ENCODE peak calls at places on chromosomes 4 and X, in four cellular contexts. H is adrenal gland, U is esophagus squamous epithelium, D is tibial nerve. M is an unnamed sample.

GRCh38 chrX:7316280-7316679 is 168.3 kb upstream of the PUDP start:
- DNase-seq in H (no peak), U (no peak), D (no peak), M (no peak)

GRCh38 chr4:143455211-143455610 is 58.3 kb upstream of the SMARCA5 start:
- DNase-seq in H (no peak), U (no peak), D (no peak), M (no peak)

GRCh38 chr4:2243682-2244380 is 1.9 kb upstream of the HAUS3 start:
- DNase-seq in H (peak; percentile 52), U (no peak), D (peak; percentile 67), M (peak; percentile 32)

GRCh38 chr4:87433342-87433741 is 11.0 kb downstream of the NUDT9 start:
- DNase-seq in H (no peak), U (no peak), D (no peak), M (no peak)

GRCh38 chr4:152106113-152106763 is 345.4 kb upstream of the GATB start:
- DNase-seq in H (peak; percentile 91), U (peak; percentile 14), D (peak; percentile 80), M (peak; percentile 49)

GRCh38 chrX:320126-320783 is 1.7 kb upstream of the GTPBP6 start:
- DNase-seq in H (peak; percentile 33), U (no peak), D (no peak), M (no peak)

GRCh38 chr4:154416183-154416543 is 75.4 kb downstream of the DCHS2 start:
- DNase-seq in H (no peak), U (no peak), D (no peak), M (no peak)

GRCh38 chr4:122842984-122843531 is 16.4 kb downstream of the FGF2 start:
- DNase-seq in H (no peak), U (no peak), D (no peak), M (no peak)

GRCh38 chr4:5753366-5753765 is 42.4 kb downstream of the EVC start:
- DNase-seq in H (no peak), U (no peak), D (no peak), M (no peak)

GRCh38 chr4:181957088-181957487 is 286.1 kb upstream of the TENM3 start:
- DNase-seq in H (peak; percentile 15), U (no peak), D (no peak), M (no peak)

GRCh38 chr4:183876268-183876934 is 28.7 kb upstream of the STOX2 start:
- DNase-seq in H (peak; percentile 91), U (no peak), D (no peak), M (no peak)

GRCh38 chr4:137125011-137125410 is 407.3 kb downstream of the PCDH18 start:
- DNase-seq in H (peak; percentile 13), U (no peak), D (no peak), M (no peak)

GRCh38 chr4:161937596-161937995 is 226.2 kb downstream of the FSTL5 start:
- DNase-seq in H (no peak), U (no peak), D (no peak), M (no peak)

GRCh38 chrX:147958316-147958715 is 22.8 kb upstream of the FMR1NB start:
- DNase-seq in H (no peak), U (no peak), D (no peak), M (no peak)

GRCh38 chr4:168566736-168567135 is 69.9 kb downstream of the PALLD start:
- DNase-seq in H (no peak), U (no peak), D (no peak), M (no peak)

GRCh38 chr4:73776363-73776762 is 36.0 kb downstream of the CXCL8 start:
- DNase-seq in H (peak; percentile 43), U (no peak), D (peak; percentile 83), M (peak; percentile 56)

GRCh38 chrX:139890991-139891700 is 41.7 kb downstream of the ATP11C start:
- DNase-seq in H (no peak), U (no peak), D (no peak), M (no peak)

GRCh38 chr4:155079866-155080265 is 128.6 kb upstream of the NPY2R start:
- DNase-seq in H (no peak), U (no peak), D (no peak), M (no peak)

GRCh38 chrX:119008122-119008744 is 33.8 kb downstream of the LONRF3 start:
- DNase-seq in H (peak; percentile 28), U (no peak), D (no peak), M (no peak)

GRCh38 chr4:170089274-170089742 is 448 bp downstream of the AADAT start:
- DNase-seq in H (peak; percentile 11), U (no peak), D (no peak), M (no peak)

GRCh38 chr4:98919996-98920395 is 8.9 kb downstream of the EIF4E start:
- DNase-seq in H (no peak), U (no peak), D (no peak), M (no peak)

GRCh38 chr4:76954489-76954888 is 4.9 kb downstream of the SEPTIN11 start:
- DNase-seq in H (no peak), U (no peak), D (no peak), M (no peak)

GRCh38 chrX:29617276-29617675 is 598.1 kb upstream of the MAGEB2 start:
- DNase-seq in H (no peak), U (no peak), D (no peak), M (no peak)

GRCh38 chrX:137684591-137684990 is 118.7 kb downstream of the ZIC3 start:
- DNase-seq in H (no peak), U (no peak), D (no peak), M (no peak)

GRCh38 chrX:34638116-34638515 is 19.0 kb downstream of the TMEM47 start:
- DNase-seq in H (no peak), U (no peak), D (peak; percentile 32), M (no peak)

GRCh38 chr4:139279723-139280620 is at the start of gene MGARP:
- DNase-seq in H (peak; percentile 81), U (no peak), D (no peak), M (no peak)

GRCh38 chr4:86921608-86922252 is 13.1 kb upstream of the AFF1 start:
- DNase-seq in H (no peak), U (no peak), D (no peak), M (no peak)

GRCh38 chrX:150730719-150731118 is 37.5 kb downstream of the MTMR1 start:
- DNase-seq in H (no peak), U (no peak), D (no peak), M (no peak)

GRCh38 chr4:3687538-3687937 is 78.6 kb upstream of the ADRA2C start:
- DNase-seq in H (no peak), U (no peak), D (no peak), M (peak; percentile 1)

GRCh38 chrX:153474718-153475117 is 4.3 kb upstream of the HAUS7 start:
- DNase-seq in H (peak; percentile 80), U (no peak), D (peak; percentile 27), M (no peak)

GRCh38 chrX:30627818-30628652 is 25.2 kb upstream of the GK start:
- DNase-seq in H (no peak), U (no peak), D (no peak), M (no peak)

GRCh38 chr4:188041721-188042120 is 46.1 kb downstream of the ZFP42 start:
- DNase-seq in H (no peak), U (no peak), D (no peak), M (no peak)

DNA sequence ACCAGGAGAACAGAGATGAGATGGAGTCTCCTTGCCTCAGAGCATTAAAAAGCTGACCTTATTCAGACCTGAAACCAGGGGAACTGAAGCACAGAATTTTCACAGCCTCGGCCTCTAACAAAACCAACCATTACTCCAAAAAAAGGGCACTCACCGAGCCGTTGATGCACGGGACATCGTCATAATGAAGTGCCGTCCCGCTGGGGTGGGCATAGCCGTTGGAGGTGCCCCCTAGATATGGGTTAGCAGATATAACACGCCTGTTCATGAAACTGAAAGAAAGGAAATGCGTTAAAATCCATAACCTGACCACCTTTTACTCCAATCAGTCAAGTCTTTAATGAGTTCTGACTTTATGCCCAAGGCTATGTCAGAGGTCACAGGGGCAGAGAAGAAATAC is 153.6 kb downstream of the AFAP1 start:
- DNase-seq in H (no peak), U (no peak), D (no peak), M (no peak)
- H3K36me3 ChIP-seq in H (no peaks in the 10 kb centered on the region), U (no peaks in the 10 kb centered on the region), D (peaks cover 35% of the 10 kb centered on the region), M (no peaks in the 10 kb centered on the region)

GRCh38 chr4:159070742-159071141 is 32.1 kb upstream of the RAPGEF2 start:
- DNase-seq in H (no peak), U (no peak), D (peak; percentile 29), M (no peak)
- TF ChIP-seq POLR2A in H (no peak), U (no peak), D (no peak), M (no peak)

GRCh38 chrX:38919853-38920528 is 118.7 kb downstream of the MID1IP1 start:
- DNase-seq in H (no peak), U (no peak), D (no peak), M (no peak)
- H3K9me3 ChIP-seq in H (no peaks in the 10 kb centered on the region), U (no peaks in the 10 kb centered on the region), D (no peaks in the 10 kb centered on the region), M (no peaks in the 10 kb centered on the region)

GRCh38 chr4:17489123-17489522 is 22.8 kb downstream of the QDPR start:
- DNase-seq in H (no peak), U (no peak), D (no peak), M (no peak)

GRCh38 chr4:17491196-17491595 is 20.7 kb downstream of the QDPR start:
- DNase-seq in H (no peak), U (no peak), D (no peak), M (no peak)

GRCh38 chr4:17489721-17490120 is 22.2 kb downstream of the QDPR start:
- DNase-seq in H (no peak), U (no peak), D (no peak), M (no peak)

GRCh38 chr4:17492058-17492741 is 19.7 kb downstream of the QDPR start:
- DNase-seq in H (peak; percentile 27), U (no peak), D (no peak), M (no peak)

DNA sequence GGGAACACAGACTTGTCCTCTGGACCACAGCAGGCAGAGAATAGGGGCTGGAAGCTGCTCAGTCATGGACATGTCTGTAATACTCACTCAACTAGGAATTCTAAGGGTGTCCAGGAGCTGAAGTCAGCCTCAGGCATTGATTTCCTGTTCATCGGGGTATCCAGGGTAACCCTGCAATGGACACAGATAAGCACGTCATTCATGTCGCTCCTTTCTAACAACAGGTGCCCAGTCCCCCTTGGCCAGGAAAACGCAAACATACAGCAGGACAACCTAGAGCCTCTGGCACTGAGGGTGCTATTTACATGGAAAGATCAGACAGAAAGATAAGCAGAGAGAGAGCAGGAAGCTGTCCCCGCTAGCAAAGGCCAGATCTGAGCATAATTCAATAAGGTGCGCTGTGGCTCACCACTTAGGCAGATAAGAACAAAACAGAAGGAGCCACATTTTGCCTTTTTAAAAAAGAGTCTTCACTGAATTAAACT is 21.3 kb downstream of the QDPR start:
- DNase-seq in H (no peak), U (no peak), D (no peak), M (no peak)
- H3K36me3 ChIP-seq in H (peaks cover 51% of the 10 kb centered on the region), U (no peaks in the 10 kb centered on the region), D (peaks cover 88% of the 10 kb centered on the region), M (peaks cover 44% of the 10 kb centered on the region)

DNA sequence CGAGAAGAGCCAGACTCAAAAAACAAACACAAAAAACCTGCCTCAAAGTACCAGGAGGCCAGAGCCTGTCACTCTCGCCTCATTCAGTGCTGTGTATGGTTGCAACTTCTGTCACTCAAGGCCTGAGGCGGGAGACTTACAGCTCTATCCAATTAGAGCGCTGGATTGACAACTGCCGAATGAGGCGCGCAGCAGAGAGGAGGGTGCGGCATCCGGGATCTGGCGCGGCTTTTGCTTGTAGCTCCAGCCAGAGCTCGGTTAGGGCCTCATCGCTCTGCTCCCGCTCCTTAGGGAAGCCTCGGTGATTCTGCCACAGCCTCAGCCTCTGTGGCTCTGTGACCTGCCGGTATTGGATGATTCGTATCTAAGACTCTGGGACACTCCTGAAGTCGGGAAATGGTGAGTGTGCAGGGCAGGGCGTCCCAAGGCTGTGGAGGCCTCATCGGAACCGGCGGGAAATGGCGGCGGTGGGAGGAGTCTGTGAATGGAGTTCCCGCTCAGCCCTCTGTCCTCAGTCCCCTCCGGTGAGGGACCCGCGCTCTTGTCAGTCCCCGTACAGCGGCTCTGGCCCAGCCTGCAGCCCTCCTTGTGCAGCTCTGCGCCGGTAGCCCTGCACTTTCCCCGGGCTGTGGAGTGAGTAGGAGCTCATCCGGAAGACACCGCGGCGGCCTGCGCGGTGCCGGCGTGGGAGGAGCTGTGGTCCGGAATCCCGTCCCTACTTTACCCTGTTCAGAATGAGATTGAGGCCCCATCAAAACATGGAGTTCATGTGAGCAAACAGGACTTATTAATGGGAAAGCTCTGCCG is at the start of gene ZNF718:
- DNase-seq in H (peak; percentile 95), U (peak; percentile 65), D (peak; percentile 97), M (peak; percentile 78)
- TF ChIP-seq POLR2A in H (peak; percentile 92), U (peak; percentile 43), D (peak; percentile 49), M (peak; percentile 69)